ENCODE peak calls at places on chromosomes 4 and X, in seven cellular contexts. Q is SK-N-SH, L is GM12878, Y is T47D, X is HepG2, S is HCT116, Z is K562. J is an unnamed sample.

GRCh38 chrX:17549005-17549685 is 174.1 kb downstream of the NHS start:
- DNase-seq in Q (no peak), L (no peak), Y (no peak), X (no peak), S (no peak), Z (no peak), J (no peak)

GRCh38 chr4:153274967-153275366 is 69.5 kb upstream of the MND1 start:
- DNase-seq in Q (no peak), L (no peak), Y (no peak), X (no peak), S (no peak), Z (no peak), J (no peak)

GRCh38 chr4:187090401-187090800 is 366.7 kb upstream of the FAT1 start:
- DNase-seq in Q (no peak), L (no peak), Y (no peak), X (no peak), S (no peak), Z (no peak), J (no peak)

GRCh38 chr4:16289872-16290554 is 63.7 kb upstream of the TAPT1 start:
- DNase-seq in Q (peak; percentile 51), L (no peak), Y (peak; percentile 12), X (peak; percentile 7), S (peak; percentile 7), Z (peak; percentile 12), J (no peak)

GRCh38 chr4:149322203-149322602 is 493.4 kb downstream of the IQCM start:
- DNase-seq in Q (no peak), L (no peak), Y (no peak), X (no peak), S (no peak), Z (no peak), J (no peak)

GRCh38 chr4:126209117-126209516 is 894.4 kb downstream of the FAT4 start:
- DNase-seq in Q (no peak), L (no peak), Y (no peak), X (no peak), S (no peak), Z (no peak), J (no peak)

GRCh38 chr4:154478128-154478527 is 13.5 kb downstream of the DCHS2 start:
- DNase-seq in Q (no peak), L (no peak), Y (no peak), X (no peak), S (no peak), Z (no peak), J (no peak)

GRCh38 chr4:82123934-82124333 is 249.9 kb downstream of the HNRNPD start:
- DNase-seq in Q (no peak), L (no peak), Y (no peak), X (no peak), S (no peak), Z (no peak), J (peak; percentile 10)

GRCh38 chr4:92387459-92388069 is 83.8 kb downstream of the GRID2 start:
- DNase-seq in Q (peak; percentile 17), L (peak; percentile 4), Y (peak; percentile 9), X (peak; percentile 30), S (peak; percentile 68), Z (no peak), J (no peak)

GRCh38 chr4:111136438-111136837 is 513.6 kb upstream of the PITX2 start:
- DNase-seq in Q (no peak), L (no peak), Y (no peak), X (peak; percentile 7), S (peak; percentile 31), Z (no peak), J (no peak)

GRCh38 chr4:163330828-163331628 is 1.4 kb downstream of the NPY1R start:
- DNase-seq in Q (no peak), L (no peak), Y (no peak), X (no peak), S (no peak), Z (no peak), J (no peak)

GRCh38 chr4:40576651-40577480 is 52.8 kb downstream of the RBM47 start:
- DNase-seq in Q (no peak), L (peak; percentile 82), Y (peak; percentile 23), X (peak; percentile 98), S (peak; percentile 66), Z (no peak), J (no peak)

GRCh38 chr4:184347251-184348239 is 126.8 kb downstream of the IRF2 start:
- DNase-seq in Q (no peak), L (peak; percentile 97), Y (no peak), X (no peak), S (no peak), Z (peak; percentile 61), J (no peak)

GRCh38 chr4:156182269-156182668 is 228.6 kb upstream of the CTSO start:
- DNase-seq in Q (no peak), L (no peak), Y (no peak), X (no peak), S (no peak), Z (no peak), J (no peak)
- TF ChIP-seq JUND in Q (no peak), L (no peak), Y (no peak), X (no peak), S (no peak), Z (no peak), J (no peak)

GRCh38 chr4:94827481-94828110 is 69.8 kb downstream of the BMPR1B start:
- DNase-seq in Q (no peak), L (no peak), Y (no peak), X (no peak), S (peak; percentile 62), Z (peak; percentile 32), J (no peak)
- TF ChIP-seq JUND in Q (peak; percentile 88), L (no peak), Y (no peak), X (no peak), S (peak; percentile 83), Z (peak; percentile 63), J (no peak)

DNA sequence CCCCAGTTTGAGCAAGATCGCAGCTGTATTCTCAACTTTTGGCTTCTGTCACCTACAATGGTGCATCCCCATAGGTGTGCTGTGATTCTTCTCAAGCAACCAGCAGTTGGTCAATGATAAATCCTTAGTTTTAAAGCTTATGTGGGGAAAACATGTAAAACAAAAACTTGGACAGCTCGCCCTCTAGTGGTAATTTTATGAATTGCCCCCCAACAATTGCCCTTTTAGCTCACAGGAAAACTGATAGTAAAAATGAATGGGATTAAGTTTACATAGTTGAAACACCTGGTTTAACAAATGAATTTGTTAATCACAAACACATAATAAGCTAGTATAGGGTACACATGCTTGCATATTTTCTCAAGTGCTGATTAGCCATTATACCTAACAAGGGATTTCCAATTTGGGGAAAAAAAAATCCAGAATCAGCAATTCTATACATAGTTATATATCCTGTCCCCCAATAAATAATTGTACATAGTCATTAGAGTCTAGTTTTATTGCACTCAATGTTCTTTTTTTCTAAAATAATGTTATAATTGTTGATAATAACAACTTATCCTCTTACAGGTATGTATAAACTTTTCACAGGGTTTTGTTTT is 30.1 kb downstream of the TEX13A start:
- DNase-seq in Q (peak; percentile 7), L (no peak), Y (no peak), X (no peak), S (no peak), Z (peak; percentile 10), J (no peak)
- TF ChIP-seq JUND in Q (no peak), L (no peak), Y (no peak), X (no peak), S (no peak), Z (no peak), J (no peak)

DNA sequence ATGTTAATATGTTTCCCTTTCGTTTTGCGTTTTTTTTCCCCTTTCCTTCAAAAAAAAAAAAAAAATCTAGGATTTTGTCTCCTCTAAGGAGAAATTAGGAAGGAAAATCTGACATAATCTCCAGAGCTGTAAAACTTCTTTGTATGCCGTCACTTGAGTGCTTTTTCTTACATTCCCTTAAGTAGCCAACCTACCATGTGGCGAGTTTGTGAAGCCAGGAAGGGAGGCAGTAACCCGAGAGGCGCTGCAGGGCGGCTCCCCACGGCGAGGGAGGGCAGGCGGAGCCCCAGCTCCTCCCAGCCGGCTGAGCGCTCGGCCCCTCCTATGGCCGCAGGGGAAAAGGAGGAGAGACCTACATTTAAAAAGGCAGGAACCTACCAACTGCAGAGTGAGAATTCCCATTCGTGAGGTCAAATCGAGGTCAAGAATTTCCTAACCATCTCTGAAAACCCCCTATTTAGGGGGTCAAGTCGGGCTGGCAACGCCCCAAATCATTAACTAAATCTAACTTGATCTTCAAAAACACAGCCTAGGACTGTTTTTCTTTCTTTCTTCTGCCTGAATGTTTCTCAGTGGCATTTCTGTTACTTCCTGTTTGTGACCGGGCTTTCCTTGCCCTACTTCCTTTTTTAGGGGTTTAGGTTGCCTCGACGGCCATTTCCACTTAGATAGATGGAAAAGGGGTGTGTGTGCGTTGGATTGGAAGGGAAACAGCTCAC is 345.1 kb upstream of the KLF3 start:
- DNase-seq in Q (peak; percentile 48), L (peak; percentile 87), Y (peak; percentile 79), X (peak; percentile 52), S (peak; percentile 85), Z (peak; percentile 90), J (peak; percentile 91)
- TF ChIP-seq JUND in Q (no peak), L (no peak), Y (no peak), X (no peak), S (peak; percentile 36), Z (no peak), J (no peak)

GRCh38 chr4:139770361-139770760 is 104.7 kb downstream of the MGST2 start:
- DNase-seq in Q (no peak), L (no peak), Y (no peak), X (no peak), S (no peak), Z (no peak), J (no peak)

GRCh38 chr4:139777757-139778156 is 112.1 kb downstream of the MGST2 start:
- DNase-seq in Q (no peak), L (no peak), Y (no peak), X (no peak), S (no peak), Z (no peak), J (no peak)

GRCh38 chr4:139776235-139776634 is 110.6 kb downstream of the MGST2 start:
- DNase-seq in Q (no peak), L (no peak), Y (no peak), X (no peak), S (no peak), Z (no peak), J (no peak)

GRCh38 chr4:139774759-139775487 is 109.3 kb downstream of the MGST2 start:
- DNase-seq in Q (peak; percentile 30), L (no peak), Y (no peak), X (no peak), S (no peak), Z (no peak), J (no peak)

DNA sequence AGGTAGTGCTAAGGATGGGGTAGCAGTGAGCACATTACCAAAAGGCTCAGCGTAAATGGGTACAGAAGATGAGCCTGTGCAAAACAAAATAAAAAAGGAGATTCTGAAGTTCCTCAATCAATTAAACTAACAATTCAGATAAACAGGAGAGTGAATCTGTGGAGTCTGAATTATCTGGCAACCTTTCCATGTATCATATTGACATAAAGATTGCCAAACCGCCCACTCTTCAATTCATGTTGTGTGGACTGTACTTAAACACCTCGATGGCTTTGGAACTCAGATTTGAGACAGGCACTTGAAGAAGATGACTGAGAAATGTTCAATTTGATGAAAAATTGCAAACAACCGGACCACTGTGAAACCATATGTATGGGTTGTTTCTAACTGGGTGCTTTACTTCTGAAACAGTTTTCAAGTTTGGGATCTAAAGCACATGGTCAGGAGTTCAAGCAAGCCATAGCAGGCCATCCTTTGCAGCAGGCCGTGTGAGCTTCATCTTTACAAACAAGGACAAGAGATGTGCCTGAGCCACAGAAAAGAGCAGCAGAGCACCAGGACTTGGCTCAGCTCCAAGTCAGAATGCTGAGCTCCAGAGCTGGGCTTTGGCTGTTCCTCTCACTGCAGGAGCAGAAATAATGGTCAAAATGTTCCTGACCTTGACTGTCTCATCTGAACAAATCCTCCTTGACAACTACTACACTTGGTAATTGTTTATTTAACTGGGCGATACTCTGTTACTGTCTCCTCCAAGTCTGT is 108.1 kb downstream of the MGST2 start:
- DNase-seq in Q (no peak), L (no peak), Y (no peak), X (no peak), S (no peak), Z (no peak), J (no peak)
- TF ChIP-seq JUND in Q (no peak), L (no peak), Y (no peak), X (no peak), S (no peak), Z (no peak), J (no peak)

J was measured in H1.